ENCODE peak calls at places on chromosomes 1 and 21, in eight cellular contexts. One of them, this sample, is unnamed.
A peak's percentile ranks its signal among the peaks of the same experiment; 100 is the strongest.

GRCh38 chr1:244778356-244778755 is 57.1 kb upstream of the COX20 start:
- DNase-seq in upper lobe of right lung: no peak
- DNase-seq in stimulated activated CD4-positive, alpha-beta T cell treated with anti-CD3 and anti-CD28 coated beads, Interleukin-1b, Interleukin-23, amount 100 ng/mL, for 1 hour: no peak
- DNase-seq in central memory CD4-positive, alpha-beta T cell: no peak
- DNase-seq in naive B cell: no peak
- DNase-seq in right lobe of liver: no peak
- DNase-seq in posterior cingulate gyrus: no peak
- DNase-seq in activated naive CD4-positive, alpha-beta T cell: no peak
- DNase-seq in this sample: no peak

GRCh38 chr1:205041998-205042910 is 758 bp upstream of the CNTN2 start:
- DNase-seq in right lobe of liver: no peak
- DNase-seq in posterior cingulate gyrus: peak; percentile 96
- DNase-seq in naive B cell: no peak
- DNase-seq in upper lobe of right lung: no peak
- DNase-seq in activated naive CD4-positive, alpha-beta T cell: no peak
- DNase-seq in central memory CD4-positive, alpha-beta T cell: no peak
- DNase-seq in stimulated activated CD4-positive, alpha-beta T cell treated with anti-CD3 and anti-CD28 coated beads, Interleukin-1b, Interleukin-23, amount 100 ng/mL, for 1 hour: no peak
- DNase-seq in this sample: no peak

GRCh38 chr1:215749423-215749822 is 182.3 kb downstream of the KCTD3 start:
- DNase-seq in right lobe of liver: no peak
- DNase-seq in central memory CD4-positive, alpha-beta T cell: no peak
- DNase-seq in stimulated activated CD4-positive, alpha-beta T cell treated with anti-CD3 and anti-CD28 coated beads, Interleukin-1b, Interleukin-23, amount 100 ng/mL, for 1 hour: no peak
- DNase-seq in posterior cingulate gyrus: no peak
- DNase-seq in activated naive CD4-positive, alpha-beta T cell: no peak
- DNase-seq in upper lobe of right lung: no peak
- DNase-seq in naive B cell: no peak
- DNase-seq in this sample: no peak

GRCh38 chr1:98662354-98662665 is 789 bp downstream of the SNX7 start:
- DNase-seq in central memory CD4-positive, alpha-beta T cell: no peak
- DNase-seq in stimulated activated CD4-positive, alpha-beta T cell treated with anti-CD3 and anti-CD28 coated beads, Interleukin-1b, Interleukin-23, amount 100 ng/mL, for 1 hour: no peak
- DNase-seq in naive B cell: no peak
- DNase-seq in right lobe of liver: no peak
- DNase-seq in posterior cingulate gyrus: no peak
- DNase-seq in activated naive CD4-positive, alpha-beta T cell: no peak
- DNase-seq in upper lobe of right lung: no peak
- DNase-seq in this sample: no peak

GRCh38 chr1:204524986-204525385 is 8.8 kb downstream of the MDM4 start:
- DNase-seq in posterior cingulate gyrus: no peak
- DNase-seq in naive B cell: no peak
- DNase-seq in stimulated activated CD4-positive, alpha-beta T cell treated with anti-CD3 and anti-CD28 coated beads, Interleukin-1b, Interleukin-23, amount 100 ng/mL, for 1 hour: no peak
- DNase-seq in central memory CD4-positive, alpha-beta T cell: no peak
- DNase-seq in upper lobe of right lung: no peak
- DNase-seq in activated naive CD4-positive, alpha-beta T cell: no peak
- DNase-seq in right lobe of liver: no peak
- DNase-seq in this sample: no peak

GRCh38 chr1:214514032-214514818 is 37.2 kb downstream of the PTPN14 start:
- DNase-seq in stimulated activated CD4-positive, alpha-beta T cell treated with anti-CD3 and anti-CD28 coated beads, Interleukin-1b, Interleukin-23, amount 100 ng/mL, for 1 hour: no peak
- DNase-seq in central memory CD4-positive, alpha-beta T cell: no peak
- DNase-seq in naive B cell: no peak
- DNase-seq in posterior cingulate gyrus: no peak
- DNase-seq in right lobe of liver: no peak
- DNase-seq in activated naive CD4-positive, alpha-beta T cell: no peak
- DNase-seq in upper lobe of right lung: no peak
- DNase-seq in this sample: no peak

GRCh38 chr1:233487415-233487814 is 126.5 kb upstream of the KCNK1 start:
- DNase-seq in right lobe of liver: no peak
- DNase-seq in stimulated activated CD4-positive, alpha-beta T cell treated with anti-CD3 and anti-CD28 coated beads, Interleukin-1b, Interleukin-23, amount 100 ng/mL, for 1 hour: no peak
- DNase-seq in posterior cingulate gyrus: no peak
- DNase-seq in central memory CD4-positive, alpha-beta T cell: no peak
- DNase-seq in activated naive CD4-positive, alpha-beta T cell: no peak
- DNase-seq in naive B cell: no peak
- DNase-seq in upper lobe of right lung: no peak
- DNase-seq in this sample: no peak

GRCh38 chr1:194084755-194085154 is 898.3 kb upstream of the B3GALT2 start:
- DNase-seq in activated naive CD4-positive, alpha-beta T cell: no peak
- DNase-seq in central memory CD4-positive, alpha-beta T cell: no peak
- DNase-seq in right lobe of liver: no peak
- DNase-seq in stimulated activated CD4-positive, alpha-beta T cell treated with anti-CD3 and anti-CD28 coated beads, Interleukin-1b, Interleukin-23, amount 100 ng/mL, for 1 hour: no peak
- DNase-seq in naive B cell: no peak
- DNase-seq in upper lobe of right lung: no peak
- DNase-seq in posterior cingulate gyrus: no peak
- DNase-seq in this sample: no peak

GRCh38 chr1:226309398-226310122 is 596 bp upstream of the LIN9 start:
- DNase-seq in upper lobe of right lung: no peak
- DNase-seq in right lobe of liver: peak; percentile 44
- DNase-seq in activated naive CD4-positive, alpha-beta T cell: no peak
- DNase-seq in stimulated activated CD4-positive, alpha-beta T cell treated with anti-CD3 and anti-CD28 coated beads, Interleukin-1b, Interleukin-23, amount 100 ng/mL, for 1 hour: no peak
- DNase-seq in naive B cell: no peak
- DNase-seq in posterior cingulate gyrus: peak; percentile 92
- DNase-seq in central memory CD4-positive, alpha-beta T cell: no peak
- DNase-seq in this sample: no peak

GRCh38 chr1:230711245-230711644 is 2.7 kb downstream of the AGT start:
- DNase-seq in activated naive CD4-positive, alpha-beta T cell: no peak
- DNase-seq in central memory CD4-positive, alpha-beta T cell: no peak
- DNase-seq in naive B cell: no peak
- DNase-seq in posterior cingulate gyrus: no peak
- DNase-seq in right lobe of liver: no peak
- DNase-seq in upper lobe of right lung: no peak
- DNase-seq in stimulated activated CD4-positive, alpha-beta T cell treated with anti-CD3 and anti-CD28 coated beads, Interleukin-1b, Interleukin-23, amount 100 ng/mL, for 1 hour: no peak
- DNase-seq in this sample: no peak

GRCh38 chr21:36297938-36298572 is 21.9 kb upstream of the MORC3 start:
- DNase-seq in activated naive CD4-positive, alpha-beta T cell: peak; percentile 64
- DNase-seq in naive B cell: peak; percentile 90
- DNase-seq in central memory CD4-positive, alpha-beta T cell: peak; percentile 84
- DNase-seq in upper lobe of right lung: peak; percentile 52
- DNase-seq in posterior cingulate gyrus: no peak
- DNase-seq in right lobe of liver: no peak
- DNase-seq in stimulated activated CD4-positive, alpha-beta T cell treated with anti-CD3 and anti-CD28 coated beads, Interleukin-1b, Interleukin-23, amount 100 ng/mL, for 1 hour: peak; percentile 54
- DNase-seq in this sample: no peak

GRCh38 chr1:183251959-183252450 is 65.9 kb downstream of the LAMC2 start:
- DNase-seq in upper lobe of right lung: no peak
- DNase-seq in central memory CD4-positive, alpha-beta T cell: no peak
- DNase-seq in naive B cell: no peak
- DNase-seq in right lobe of liver: no peak
- DNase-seq in posterior cingulate gyrus: no peak
- DNase-seq in stimulated activated CD4-positive, alpha-beta T cell treated with anti-CD3 and anti-CD28 coated beads, Interleukin-1b, Interleukin-23, amount 100 ng/mL, for 1 hour: no peak
- DNase-seq in activated naive CD4-positive, alpha-beta T cell: no peak
- DNase-seq in this sample: no peak

GRCh38 chr1:174036204-174036603 is 14.0 kb upstream of the RC3H1 start:
- DNase-seq in upper lobe of right lung: no peak
- DNase-seq in posterior cingulate gyrus: no peak
- DNase-seq in naive B cell: no peak
- DNase-seq in right lobe of liver: no peak
- DNase-seq in stimulated activated CD4-positive, alpha-beta T cell treated with anti-CD3 and anti-CD28 coated beads, Interleukin-1b, Interleukin-23, amount 100 ng/mL, for 1 hour: no peak
- DNase-seq in central memory CD4-positive, alpha-beta T cell: no peak
- DNase-seq in activated naive CD4-positive, alpha-beta T cell: no peak
- DNase-seq in this sample: no peak

GRCh38 chr21:17050156-17050555 is 462.7 kb upstream of the CXADR start:
- DNase-seq in central memory CD4-positive, alpha-beta T cell: no peak
- DNase-seq in activated naive CD4-positive, alpha-beta T cell: no peak
- DNase-seq in naive B cell: no peak
- DNase-seq in posterior cingulate gyrus: no peak
- DNase-seq in upper lobe of right lung: no peak
- DNase-seq in stimulated activated CD4-positive, alpha-beta T cell treated with anti-CD3 and anti-CD28 coated beads, Interleukin-1b, Interleukin-23, amount 100 ng/mL, for 1 hour: no peak
- DNase-seq in right lobe of liver: no peak
- DNase-seq in this sample: no peak

GRCh38 chr1:58816747-58817221 is 32.9 kb upstream of the JUN start:
- DNase-seq in right lobe of liver: no peak
- DNase-seq in stimulated activated CD4-positive, alpha-beta T cell treated with anti-CD3 and anti-CD28 coated beads, Interleukin-1b, Interleukin-23, amount 100 ng/mL, for 1 hour: no peak
- DNase-seq in posterior cingulate gyrus: no peak
- DNase-seq in upper lobe of right lung: no peak
- DNase-seq in naive B cell: no peak
- DNase-seq in central memory CD4-positive, alpha-beta T cell: no peak
- DNase-seq in activated naive CD4-positive, alpha-beta T cell: no peak
- DNase-seq in this sample: no peak

GRCh38 chr1:177913762-177914540 is 55.9 kb downstream of the SEC16B start:
- DNase-seq in upper lobe of right lung: no peak
- DNase-seq in posterior cingulate gyrus: peak; percentile 90
- DNase-seq in right lobe of liver: no peak
- DNase-seq in central memory CD4-positive, alpha-beta T cell: no peak
- DNase-seq in naive B cell: no peak
- DNase-seq in stimulated activated CD4-positive, alpha-beta T cell treated with anti-CD3 and anti-CD28 coated beads, Interleukin-1b, Interleukin-23, amount 100 ng/mL, for 1 hour: no peak
- DNase-seq in activated naive CD4-positive, alpha-beta T cell: no peak
- DNase-seq in this sample: no peak

GRCh38 chr1:15222653-15223303 is 24.2 kb upstream of the FHAD1 start:
- DNase-seq in right lobe of liver: no peak
- DNase-seq in central memory CD4-positive, alpha-beta T cell: no peak
- DNase-seq in posterior cingulate gyrus: no peak
- DNase-seq in naive B cell: no peak
- DNase-seq in stimulated activated CD4-positive, alpha-beta T cell treated with anti-CD3 and anti-CD28 coated beads, Interleukin-1b, Interleukin-23, amount 100 ng/mL, for 1 hour: no peak
- DNase-seq in activated naive CD4-positive, alpha-beta T cell: no peak
- DNase-seq in upper lobe of right lung: no peak
- DNase-seq in this sample: no peak

GRCh38 chr1:65059930-65060538 is 88.0 kb upstream of the AK4 start:
- DNase-seq in posterior cingulate gyrus: no peak
- DNase-seq in stimulated activated CD4-positive, alpha-beta T cell treated with anti-CD3 and anti-CD28 coated beads, Interleukin-1b, Interleukin-23, amount 100 ng/mL, for 1 hour: no peak
- DNase-seq in central memory CD4-positive, alpha-beta T cell: no peak
- DNase-seq in naive B cell: peak; percentile 25
- DNase-seq in right lobe of liver: no peak
- DNase-seq in activated naive CD4-positive, alpha-beta T cell: no peak
- DNase-seq in upper lobe of right lung: no peak
- DNase-seq in this sample: no peak

GRCh38 chr1:33698316-33699035 is 165.4 kb upstream of the HMGB4 start:
- DNase-seq in right lobe of liver: no peak
- DNase-seq in posterior cingulate gyrus: no peak
- DNase-seq in central memory CD4-positive, alpha-beta T cell: no peak
- DNase-seq in activated naive CD4-positive, alpha-beta T cell: no peak
- DNase-seq in upper lobe of right lung: no peak
- DNase-seq in naive B cell: no peak
- DNase-seq in stimulated activated CD4-positive, alpha-beta T cell treated with anti-CD3 and anti-CD28 coated beads, Interleukin-1b, Interleukin-23, amount 100 ng/mL, for 1 hour: no peak
- DNase-seq in this sample: no peak

GRCh38 chr1:178168535-178168934 is 74.6 kb downstream of the RASAL2 start:
- DNase-seq in stimulated activated CD4-positive, alpha-beta T cell treated with anti-CD3 and anti-CD28 coated beads, Interleukin-1b, Interleukin-23, amount 100 ng/mL, for 1 hour: no peak
- DNase-seq in right lobe of liver: no peak
- DNase-seq in naive B cell: no peak
- DNase-seq in upper lobe of right lung: no peak
- DNase-seq in activated naive CD4-positive, alpha-beta T cell: no peak
- DNase-seq in posterior cingulate gyrus: no peak
- DNase-seq in central memory CD4-positive, alpha-beta T cell: no peak
- DNase-seq in this sample: no peak

GRCh38 chr1:234681990-234682389 is 72.0 kb upstream of the IRF2BP2 start:
- DNase-seq in upper lobe of right lung: no peak
- DNase-seq in posterior cingulate gyrus: no peak
- DNase-seq in right lobe of liver: no peak
- DNase-seq in naive B cell: no peak
- DNase-seq in central memory CD4-positive, alpha-beta T cell: no peak
- DNase-seq in stimulated activated CD4-positive, alpha-beta T cell treated with anti-CD3 and anti-CD28 coated beads, Interleukin-1b, Interleukin-23, amount 100 ng/mL, for 1 hour: no peak
- DNase-seq in activated naive CD4-positive, alpha-beta T cell: no peak
- DNase-seq in this sample: no peak

GRCh38 chr1:95742591-95743089 is 508.6 kb downstream of the RWDD3 start:
- DNase-seq in upper lobe of right lung: no peak
- DNase-seq in stimulated activated CD4-positive, alpha-beta T cell treated with anti-CD3 and anti-CD28 coated beads, Interleukin-1b, Interleukin-23, amount 100 ng/mL, for 1 hour: no peak
- DNase-seq in activated naive CD4-positive, alpha-beta T cell: no peak
- DNase-seq in central memory CD4-positive, alpha-beta T cell: no peak
- DNase-seq in right lobe of liver: no peak
- DNase-seq in posterior cingulate gyrus: no peak
- DNase-seq in naive B cell: no peak
- DNase-seq in this sample: peak; percentile 85

GRCh38 chr1:36542962-36543515 is 60.3 kb upstream of the CSF3R start:
- DNase-seq in activated naive CD4-positive, alpha-beta T cell: no peak
- DNase-seq in stimulated activated CD4-positive, alpha-beta T cell treated with anti-CD3 and anti-CD28 coated beads, Interleukin-1b, Interleukin-23, amount 100 ng/mL, for 1 hour: no peak
- DNase-seq in naive B cell: no peak
- DNase-seq in central memory CD4-positive, alpha-beta T cell: no peak
- DNase-seq in posterior cingulate gyrus: peak; percentile 36
- DNase-seq in upper lobe of right lung: peak; percentile 41
- DNase-seq in right lobe of liver: no peak
- DNase-seq in this sample: no peak

GRCh38 chr1:201779351-201779880 is 49.5 kb upstream of the IPO9 start:
- DNase-seq in naive B cell: no peak
- DNase-seq in posterior cingulate gyrus: no peak
- DNase-seq in upper lobe of right lung: no peak
- DNase-seq in right lobe of liver: no peak
- DNase-seq in central memory CD4-positive, alpha-beta T cell: no peak
- DNase-seq in activated naive CD4-positive, alpha-beta T cell: no peak
- DNase-seq in stimulated activated CD4-positive, alpha-beta T cell treated with anti-CD3 and anti-CD28 coated beads, Interleukin-1b, Interleukin-23, amount 100 ng/mL, for 1 hour: no peak
- DNase-seq in this sample: no peak

GRCh38 chr1:106022312-106022902 is 1034.1 kb upstream of the PRMT6 start:
- DNase-seq in right lobe of liver: no peak
- DNase-seq in activated naive CD4-positive, alpha-beta T cell: no peak
- DNase-seq in central memory CD4-positive, alpha-beta T cell: no peak
- DNase-seq in naive B cell: no peak
- DNase-seq in upper lobe of right lung: no peak
- DNase-seq in posterior cingulate gyrus: no peak
- DNase-seq in stimulated activated CD4-positive, alpha-beta T cell treated with anti-CD3 and anti-CD28 coated beads, Interleukin-1b, Interleukin-23, amount 100 ng/mL, for 1 hour: no peak
- DNase-seq in this sample: no peak

GRCh38 chr1:24951810-24952412 is 21.8 kb upstream of the RUNX3 start:
- DNase-seq in right lobe of liver: no peak
- DNase-seq in central memory CD4-positive, alpha-beta T cell: no peak
- DNase-seq in stimulated activated CD4-positive, alpha-beta T cell treated with anti-CD3 and anti-CD28 coated beads, Interleukin-1b, Interleukin-23, amount 100 ng/mL, for 1 hour: no peak
- DNase-seq in naive B cell: no peak
- DNase-seq in upper lobe of right lung: no peak
- DNase-seq in activated naive CD4-positive, alpha-beta T cell: no peak
- DNase-seq in posterior cingulate gyrus: peak; percentile 2
- DNase-seq in this sample: no peak

GRCh38 chr1:169105434-169106094 is 926 bp upstream of the ATP1B1 start:
- DNase-seq in activated naive CD4-positive, alpha-beta T cell: no peak
- DNase-seq in stimulated activated CD4-positive, alpha-beta T cell treated with anti-CD3 and anti-CD28 coated beads, Interleukin-1b, Interleukin-23, amount 100 ng/mL, for 1 hour: no peak
- DNase-seq in right lobe of liver: peak; percentile 95
- DNase-seq in central memory CD4-positive, alpha-beta T cell: no peak
- DNase-seq in upper lobe of right lung: peak; percentile 97
- DNase-seq in posterior cingulate gyrus: peak; percentile 98
- DNase-seq in naive B cell: no peak
- DNase-seq in this sample: peak; percentile 76

GRCh38 chr1:160607051-160608032 is 28.0 kb upstream of the CD84 start:
- DNase-seq in posterior cingulate gyrus: no peak
- DNase-seq in right lobe of liver: peak; percentile 31
- DNase-seq in naive B cell: peak; percentile 76
- DNase-seq in central memory CD4-positive, alpha-beta T cell: peak; percentile 80
- DNase-seq in upper lobe of right lung: no peak
- DNase-seq in stimulated activated CD4-positive, alpha-beta T cell treated with anti-CD3 and anti-CD28 coated beads, Interleukin-1b, Interleukin-23, amount 100 ng/mL, for 1 hour: peak; percentile 37
- DNase-seq in activated naive CD4-positive, alpha-beta T cell: peak; percentile 3
- DNase-seq in this sample: no peak

GRCh38 chr1:205286335-205286950 is 35.1 kb downstream of the NUAK2 start:
- DNase-seq in central memory CD4-positive, alpha-beta T cell: peak; percentile 74
- DNase-seq in posterior cingulate gyrus: no peak
- DNase-seq in activated naive CD4-positive, alpha-beta T cell: peak; percentile 38
- DNase-seq in naive B cell: peak; percentile 67
- DNase-seq in stimulated activated CD4-positive, alpha-beta T cell treated with anti-CD3 and anti-CD28 coated beads, Interleukin-1b, Interleukin-23, amount 100 ng/mL, for 1 hour: no peak
- DNase-seq in upper lobe of right lung: no peak
- DNase-seq in right lobe of liver: no peak
- DNase-seq in this sample: no peak

GRCh38 chr1:49307452-49307851 is 530.8 kb upstream of the BEND5 start:
- DNase-seq in stimulated activated CD4-positive, alpha-beta T cell treated with anti-CD3 and anti-CD28 coated beads, Interleukin-1b, Interleukin-23, amount 100 ng/mL, for 1 hour: no peak
- DNase-seq in naive B cell: no peak
- DNase-seq in activated naive CD4-positive, alpha-beta T cell: no peak
- DNase-seq in right lobe of liver: no peak
- DNase-seq in upper lobe of right lung: no peak
- DNase-seq in posterior cingulate gyrus: no peak
- DNase-seq in central memory CD4-positive, alpha-beta T cell: no peak
- DNase-seq in this sample: no peak

GRCh38 chr1:211722277-211723175 is 47.1 kb upstream of the NEK2 start:
- DNase-seq in upper lobe of right lung: no peak
- DNase-seq in stimulated activated CD4-positive, alpha-beta T cell treated with anti-CD3 and anti-CD28 coated beads, Interleukin-1b, Interleukin-23, amount 100 ng/mL, for 1 hour: no peak
- DNase-seq in activated naive CD4-positive, alpha-beta T cell: no peak
- DNase-seq in naive B cell: no peak
- DNase-seq in central memory CD4-positive, alpha-beta T cell: no peak
- DNase-seq in posterior cingulate gyrus: no peak
- DNase-seq in right lobe of liver: no peak
- DNase-seq in this sample: no peak

GRCh38 chr1:56904706-56905105 is 50.1 kb downstream of the C8A start:
- DNase-seq in activated naive CD4-positive, alpha-beta T cell: no peak
- DNase-seq in posterior cingulate gyrus: no peak
- DNase-seq in central memory CD4-positive, alpha-beta T cell: no peak
- DNase-seq in stimulated activated CD4-positive, alpha-beta T cell treated with anti-CD3 and anti-CD28 coated beads, Interleukin-1b, Interleukin-23, amount 100 ng/mL, for 1 hour: no peak
- DNase-seq in naive B cell: no peak
- DNase-seq in upper lobe of right lung: no peak
- DNase-seq in right lobe of liver: no peak
- DNase-seq in this sample: no peak